ENCODE peak calls at places on chromosomes 6 and 20, in six cellular contexts. One of them, this sample, is unnamed.

GRCh38 chr20:63731410-63731809 is 5.1 kb upstream of the LIME1 start:
- DNase-seq in fibroblast of the aortic adventitia: no peak
- DNase-seq in type B pancreatic cell: no peak
- DNase-seq in esophagus squamous epithelium: no peak
- DNase-seq in lower lobe of right lung: no peak
- DNase-seq in AG04450: no peak
- DNase-seq in this sample: no peak

GRCh38 chr20:23417861-23418260 is 3.4 kb downstream of the NAPB start:
- DNase-seq in lower lobe of right lung: no peak
- DNase-seq in fibroblast of the aortic adventitia: no peak
- DNase-seq in esophagus squamous epithelium: no peak
- DNase-seq in AG04450: no peak
- DNase-seq in type B pancreatic cell: no peak
- DNase-seq in this sample: no peak

GRCh38 chr6:32983493-32983848 is 15.1 kb downstream of the BRD2 start:
- DNase-seq in AG04450: no peak
- DNase-seq in type B pancreatic cell: no peak
- DNase-seq in esophagus squamous epithelium: no peak
- DNase-seq in fibroblast of the aortic adventitia: no peak
- DNase-seq in lower lobe of right lung: no peak
- DNase-seq in this sample: no peak

GRCh38 chr20:19130613-19130984 is 81.8 kb upstream of the SLC24A3 start:
- DNase-seq in lower lobe of right lung: no peak
- DNase-seq in esophagus squamous epithelium: no peak
- DNase-seq in fibroblast of the aortic adventitia: no peak
- DNase-seq in type B pancreatic cell: no peak
- DNase-seq in AG04450: no peak
- DNase-seq in this sample: no peak

GRCh38 chr6:91023529-91023928 is 436.7 kb upstream of the MAP3K7 start:
- DNase-seq in AG04450: no peak
- DNase-seq in fibroblast of the aortic adventitia: no peak
- DNase-seq in lower lobe of right lung: no peak
- DNase-seq in esophagus squamous epithelium: no peak
- DNase-seq in type B pancreatic cell: no peak
- DNase-seq in this sample: no peak

GRCh38 chr6:3624268-3625136 is 127.0 kb downstream of the PXDC1 start:
- DNase-seq in lower lobe of right lung: no peak
- DNase-seq in type B pancreatic cell: peak
- DNase-seq in esophagus squamous epithelium: no peak
- DNase-seq in fibroblast of the aortic adventitia: no peak
- DNase-seq in AG04450: no peak
- DNase-seq in this sample: no peak

GRCh38 chr6:158416841-158417759 is 104.8 kb downstream of the TULP4 start:
- DNase-seq in fibroblast of the aortic adventitia: no peak
- DNase-seq in lower lobe of right lung: no peak
- DNase-seq in esophagus squamous epithelium: no peak
- DNase-seq in AG04450: no peak
- DNase-seq in type B pancreatic cell: no peak
- DNase-seq in this sample: no peak

GRCh38 chr6:145964948-145965366 is 799 bp upstream of the SHPRH start:
- DNase-seq in lower lobe of right lung: no peak
- DNase-seq in type B pancreatic cell: no peak
- DNase-seq in AG04450: no peak
- DNase-seq in esophagus squamous epithelium: no peak
- DNase-seq in fibroblast of the aortic adventitia: peak
- DNase-seq in this sample: no peak

GRCh38 chr20:63022501-63022900 is 15.7 kb upstream of the BHLHE23 start:
- DNase-seq in lower lobe of right lung: peak
- DNase-seq in fibroblast of the aortic adventitia: no peak
- DNase-seq in esophagus squamous epithelium: no peak
- DNase-seq in AG04450: no peak
- DNase-seq in type B pancreatic cell: no peak
- DNase-seq in this sample: no peak

GRCh38 chr20:46756419-46756818 is 47.0 kb downstream of the SLC2A10 start:
- DNase-seq in type B pancreatic cell: no peak
- DNase-seq in AG04450: no peak
- DNase-seq in fibroblast of the aortic adventitia: no peak
- DNase-seq in lower lobe of right lung: no peak
- DNase-seq in esophagus squamous epithelium: no peak
- DNase-seq in this sample: no peak

GRCh38 chr6:125153541-125154183 is at the start of gene TPD52L1:
- DNase-seq in type B pancreatic cell: peak
- DNase-seq in fibroblast of the aortic adventitia: peak
- DNase-seq in esophagus squamous epithelium: no peak
- DNase-seq in lower lobe of right lung: peak
- DNase-seq in AG04450: no peak
- DNase-seq in this sample: peak

GRCh38 chr6:143691900-143692572 is 14.3 kb downstream of the PHACTR2 start:
- DNase-seq in type B pancreatic cell: no peak
- DNase-seq in lower lobe of right lung: no peak
- DNase-seq in fibroblast of the aortic adventitia: no peak
- DNase-seq in esophagus squamous epithelium: no peak
- DNase-seq in AG04450: no peak
- DNase-seq in this sample: no peak

GRCh38 chr6:29651413-29652197 is 5.3 kb upstream of the MOG start:
- DNase-seq in esophagus squamous epithelium: no peak
- DNase-seq in type B pancreatic cell: no peak
- DNase-seq in fibroblast of the aortic adventitia: peak
- DNase-seq in AG04450: no peak
- DNase-seq in lower lobe of right lung: no peak
- DNase-seq in this sample: no peak

GRCh38 chr6:89161326-89162046 is 15.6 kb downstream of the PM20D2 start:
- DNase-seq in fibroblast of the aortic adventitia: peak
- DNase-seq in AG04450: no peak
- DNase-seq in lower lobe of right lung: no peak
- DNase-seq in esophagus squamous epithelium: no peak
- DNase-seq in type B pancreatic cell: no peak
- DNase-seq in this sample: no peak

GRCh38 chr20:40962733-40963504 is 65.7 kb upstream of the TOP1 start:
- DNase-seq in AG04450: no peak
- DNase-seq in esophagus squamous epithelium: no peak
- DNase-seq in fibroblast of the aortic adventitia: peak
- DNase-seq in type B pancreatic cell: peak
- DNase-seq in lower lobe of right lung: peak
- DNase-seq in this sample: peak

GRCh38 chr6:127907960-127908640 is 7.2 kb upstream of the THEMIS start:
- DNase-seq in esophagus squamous epithelium: no peak
- DNase-seq in fibroblast of the aortic adventitia: no peak
- DNase-seq in lower lobe of right lung: no peak
- DNase-seq in type B pancreatic cell: no peak
- DNase-seq in AG04450: no peak
- DNase-seq in this sample: no peak

GRCh38 chr20:49468412-49468811 is 14.1 kb downstream of the KCNB1 start:
- DNase-seq in type B pancreatic cell: no peak
- DNase-seq in lower lobe of right lung: no peak
- DNase-seq in fibroblast of the aortic adventitia: no peak
- DNase-seq in esophagus squamous epithelium: no peak
- DNase-seq in AG04450: no peak
- DNase-seq in this sample: no peak

GRCh38 chr6:114096553-114097172 is 125.7 kb upstream of the HDAC2 start:
- DNase-seq in AG04450: no peak
- DNase-seq in fibroblast of the aortic adventitia: peak
- DNase-seq in type B pancreatic cell: no peak
- DNase-seq in lower lobe of right lung: no peak
- DNase-seq in esophagus squamous epithelium: no peak
- DNase-seq in this sample: no peak

GRCh38 chr20:60816901-60817300 is 435.2 kb upstream of the CDH4 start:
- DNase-seq in esophagus squamous epithelium: no peak
- DNase-seq in lower lobe of right lung: no peak
- DNase-seq in type B pancreatic cell: no peak
- DNase-seq in AG04450: no peak
- DNase-seq in fibroblast of the aortic adventitia: no peak
- DNase-seq in this sample: no peak

GRCh38 chr20:33838035-33838864 is 27.1 kb downstream of the CHMP4B start:
- DNase-seq in AG04450: no peak
- DNase-seq in lower lobe of right lung: no peak
- DNase-seq in fibroblast of the aortic adventitia: no peak
- DNase-seq in type B pancreatic cell: no peak
- DNase-seq in esophagus squamous epithelium: no peak
- DNase-seq in this sample: no peak
- TF ChIP-seq CTCF in AG04450: no peak
- TF ChIP-seq CTCF in lower lobe of right lung: no peak
- TF ChIP-seq CTCF in fibroblast of the aortic adventitia: no peak
- TF ChIP-seq CTCF in type B pancreatic cell: no peak
- TF ChIP-seq CTCF in esophagus squamous epithelium: no peak
- TF ChIP-seq CTCF in this sample: no peak

GRCh38 chr20:13325033-13325432 is 104.0 kb downstream of the ISM1 start:
- DNase-seq in lower lobe of right lung: no peak
- DNase-seq in AG04450: no peak
- DNase-seq in fibroblast of the aortic adventitia: peak
- DNase-seq in type B pancreatic cell: no peak
- DNase-seq in esophagus squamous epithelium: no peak
- DNase-seq in this sample: no peak
- TF ChIP-seq CTCF in lower lobe of right lung: peak
- TF ChIP-seq CTCF in AG04450: peak
- TF ChIP-seq CTCF in fibroblast of the aortic adventitia: peak
- TF ChIP-seq CTCF in type B pancreatic cell: peak
- TF ChIP-seq CTCF in esophagus squamous epithelium: no peak
- TF ChIP-seq CTCF in this sample: no peak

GRCh38 chr6:109440325-109441068 is at the start of the genes PPIL6 and SMPD2:
- DNase-seq in lower lobe of right lung: peak
- DNase-seq in esophagus squamous epithelium: peak
- DNase-seq in fibroblast of the aortic adventitia: peak
- DNase-seq in type B pancreatic cell: peak
- DNase-seq in AG04450: peak
- DNase-seq in this sample: no peak
- TF ChIP-seq CTCF in lower lobe of right lung: peak
- TF ChIP-seq CTCF in esophagus squamous epithelium: no peak
- TF ChIP-seq CTCF in fibroblast of the aortic adventitia: peak
- TF ChIP-seq CTCF in type B pancreatic cell: no peak
- TF ChIP-seq CTCF in AG04450: peak
- TF ChIP-seq CTCF in this sample: no peak

DNA sequence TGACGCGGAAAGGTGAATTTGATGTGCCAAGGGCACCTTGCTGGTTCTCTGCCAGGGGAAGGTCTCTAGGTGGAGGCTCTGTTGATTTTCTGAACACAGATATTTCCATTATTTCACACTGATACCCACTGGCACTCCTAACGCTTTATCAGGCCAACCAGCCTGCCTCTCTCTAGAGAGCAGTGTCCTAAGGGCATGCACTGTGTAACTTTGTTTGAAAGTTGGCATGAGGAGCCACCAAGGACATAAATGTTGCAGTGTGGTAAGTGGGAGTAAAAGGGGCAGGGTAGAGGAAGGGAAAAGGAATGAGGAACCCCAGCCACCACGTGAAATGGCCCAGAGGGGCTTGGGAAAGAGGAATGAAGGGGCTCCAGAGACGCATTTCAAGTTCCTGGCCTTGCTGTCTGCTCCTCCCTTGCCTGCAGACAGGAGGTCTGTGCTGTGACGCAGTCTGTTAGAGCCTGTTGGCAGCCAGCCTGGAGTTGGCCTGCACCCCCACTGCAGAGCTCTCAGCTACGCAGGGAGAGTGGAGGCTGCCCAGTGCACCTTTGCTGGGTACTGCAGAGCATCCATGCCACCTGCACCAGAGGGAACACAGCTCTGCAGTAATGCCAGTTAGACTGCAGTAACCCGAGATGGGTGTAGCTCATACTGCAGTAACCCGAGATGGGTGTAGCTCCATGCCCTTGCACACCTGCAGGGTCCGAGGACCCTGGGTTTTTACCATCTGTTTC is 86.9 kb upstream of the SNAP25 start:
- DNase-seq in type B pancreatic cell: no peak
- DNase-seq in lower lobe of right lung: no peak
- DNase-seq in esophagus squamous epithelium: no peak
- DNase-seq in fibroblast of the aortic adventitia: peak
- DNase-seq in AG04450: peak
- DNase-seq in this sample: no peak
- TF ChIP-seq CTCF in type B pancreatic cell: no peak
- TF ChIP-seq CTCF in lower lobe of right lung: no peak
- TF ChIP-seq CTCF in esophagus squamous epithelium: no peak
- TF ChIP-seq CTCF in fibroblast of the aortic adventitia: no peak
- TF ChIP-seq CTCF in AG04450: peak
- TF ChIP-seq CTCF in this sample: no peak